ENCODE peak calls at places on chromosomes 13 and 19, in seven cellular contexts. U, E, N, M, Y, P and A are unnamed samples.

GRCh38 chr13:36858285-36858684 is 39.3 kb downstream of the RFXAP start:
- DNase-seq in E (no peak), U (no peak), M (no peak), N (no peak), P (peak; percentile 31), Y (no peak), A (no peak)

GRCh38 chr13:74715718-74716117 is 581.5 kb upstream of the KLF12 start:
- DNase-seq in Y (no peak), N (no peak), P (no peak), E (no peak), M (no peak), U (no peak), A (no peak)

GRCh38 chr13:32278456-32278855 is 36.7 kb downstream of the ZAR1L start:
- DNase-seq in M (no peak), E (no peak), U (no peak), N (no peak), P (no peak), Y (no peak), A (no peak)

GRCh38 chr19:35913589-35913988 is 5.5 kb upstream of the TYROBP start:
- DNase-seq in Y (no peak), M (no peak), P (no peak), U (no peak), E (no peak), N (no peak), A (no peak)

GRCh38 chr19:29962777-29963176 is 20.7 kb downstream of the URI1 start:
- DNase-seq in U (no peak), M (no peak), P (no peak), E (no peak), N (no peak), Y (no peak), A (no peak)

GRCh38 chr13:97306646-97307045 is 84.5 kb downstream of the MBNL2 start:
- DNase-seq in U (no peak), P (no peak), Y (no peak), N (no peak), E (no peak), M (no peak), A (no peak)

GRCh38 chr19:15101479-15102082 is 5.6 kb upstream of the SYDE1 start:
- DNase-seq in M (no peak), E (no peak), Y (no peak), N (peak; percentile 52), P (peak; percentile 38), U (no peak), A (peak; percentile 67)

GRCh38 chr13:42865703-42866102 is 84.3 kb downstream of the FAM216B start:
- DNase-seq in E (no peak), Y (no peak), M (no peak), N (no peak), P (no peak), U (no peak), A (no peak)

GRCh38 chr13:22596157-22596863 is 584.5 kb upstream of the SGCG start:
- DNase-seq in P (no peak), E (no peak), M (no peak), Y (no peak), U (no peak), N (no peak), A (peak; percentile 83)

DNA sequence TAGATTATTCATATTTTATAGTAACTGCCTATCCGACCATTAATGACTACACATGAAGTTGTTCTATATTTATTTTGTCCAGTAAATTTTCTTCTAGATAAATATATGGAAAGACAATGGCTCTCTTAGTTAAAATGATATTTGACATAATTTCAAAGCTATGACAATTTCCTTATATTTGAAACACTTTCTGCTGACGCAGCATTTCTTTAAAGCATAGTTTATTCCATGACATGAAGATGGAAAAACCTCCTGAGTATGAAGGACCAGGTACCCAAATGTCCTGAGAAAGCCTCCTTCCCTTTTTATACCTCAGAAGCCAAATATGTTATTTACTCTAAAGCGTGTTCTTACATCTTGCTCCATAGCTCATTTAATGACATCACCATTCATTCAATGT is 831.6 kb downstream of the EFNB2 start:
- DNase-seq in Y (no peak), M (no peak), E (no peak), U (no peak), P (no peak), N (no peak), A (no peak)
- TF ChIP-seq POLR2A in Y (no peak), M (no peak), E (no peak), U (no peak), P (no peak), N (no peak), A (no peak)

GRCh38 chr19:5622465-5623396 is at the start of the genes SAFB and SAFB2:
- DNase-seq in M (peak; percentile 100), N (peak; percentile 100), E (peak; percentile 100), Y (peak; percentile 97), U (peak; percentile 100), P (peak; percentile 99), A (peak; percentile 99)
- TF ChIP-seq CTCF in M (no peak), N (no peak), E (no peak), Y (no peak), U (no peak), P (no peak), A (no peak)

GRCh38 chr19:7848779-7849457 is 18.9 kb downstream of the EVI5L start:
- DNase-seq in P (no peak), E (no peak), M (no peak), N (no peak), Y (no peak), U (no peak), A (no peak)
- TF ChIP-seq POLR2A in P (no peak), E (no peak), M (no peak), N (no peak), Y (no peak), U (no peak), A (no peak)

GRCh38 chr13:55244991-55245644 is 1895.6 kb upstream of the PRR20A start:
- DNase-seq in Y (no peak), N (no peak), M (no peak), U (no peak), P (no peak), E (no peak), A (no peak)
- TF ChIP-seq CTCF in Y (no peak), N (no peak), M (no peak), U (peak; percentile 15), P (no peak), E (no peak), A (no peak)

GRCh38 chr13:26961890-26962615 is 201.5 kb upstream of the GPR12 start:
- DNase-seq in P (no peak), Y (no peak), N (peak; percentile 80), E (no peak), U (peak; percentile 86), M (no peak), A (no peak)
- TF ChIP-seq POLR2A in P (no peak), Y (no peak), N (no peak), E (no peak), U (no peak), M (no peak), A (no peak)

DNA sequence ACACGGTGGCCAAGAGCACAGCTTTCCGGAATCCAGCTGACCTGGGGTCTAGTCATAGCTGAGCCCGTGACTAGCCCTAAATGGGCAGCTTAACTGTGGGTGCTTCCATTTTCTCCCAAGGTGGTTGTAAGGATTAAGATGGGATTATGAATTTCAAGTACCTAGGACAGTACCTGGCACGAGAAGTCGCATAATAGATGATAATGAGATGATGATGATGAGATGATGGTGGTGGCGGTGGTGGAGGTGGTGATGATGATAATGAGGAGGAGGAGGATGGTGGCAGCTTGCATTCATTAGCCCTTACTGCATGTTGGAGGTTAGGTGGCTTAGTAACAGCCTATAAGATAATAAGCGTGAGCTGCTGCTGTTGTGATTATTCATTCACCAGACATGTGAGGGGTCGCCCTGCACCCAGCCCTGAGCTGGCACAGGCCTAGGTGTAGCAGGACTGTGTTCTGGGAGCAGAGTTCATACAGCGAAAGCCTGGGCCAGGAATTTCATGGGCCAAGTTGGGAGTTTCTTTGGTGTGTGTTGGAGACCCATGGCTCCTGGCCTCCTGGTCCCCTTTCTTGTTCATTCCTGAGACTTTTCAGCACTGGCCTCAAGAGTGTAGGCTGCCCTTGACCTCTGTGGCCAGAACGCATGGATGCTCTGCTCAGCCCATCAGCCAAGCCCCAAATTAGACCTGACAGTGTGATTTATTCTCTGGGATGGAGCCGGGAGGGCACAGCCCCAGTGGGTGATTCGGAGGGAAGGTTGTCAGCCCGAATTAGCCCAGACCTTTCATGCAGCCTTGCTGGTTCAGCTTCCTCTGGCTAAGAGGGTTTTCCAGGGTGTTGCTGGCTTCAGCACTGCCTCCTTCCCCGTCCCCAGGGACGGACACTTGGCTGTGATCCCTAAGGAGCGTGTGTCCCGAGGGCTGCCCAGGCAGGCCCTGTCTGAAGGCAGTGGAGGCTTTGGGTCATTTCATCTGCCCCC is 128.8 kb downstream of the SIPA1L3 start:
- DNase-seq in N (no peak), Y (no peak), M (no peak), P (no peak), U (no peak), E (no peak), A (no peak)
- TF ChIP-seq CTCF in N (no peak), Y (no peak), M (no peak), P (no peak), U (no peak), E (no peak), A (no peak)